ENCODE peak calls at places on chromosome 20, in five cellular contexts. One of them, this sample, is unnamed.

GRCh38 chr20:38109025-38109541 is 56.0 kb downstream of the TGM2 start:
- DNase-seq in K562: no peak
- DNase-seq in GM12878: no peak
- DNase-seq in SK-N-SH: peak; percentile 58
- DNase-seq in HepG2: no peak
- DNase-seq in this sample: no peak

GRCh38 chr20:56909918-56910714 is 281.0 kb downstream of the TFAP2C start:
- DNase-seq in K562: no peak
- DNase-seq in SK-N-SH: no peak
- DNase-seq in HepG2: no peak
- DNase-seq in GM12878: no peak
- DNase-seq in this sample: no peak

GRCh38 chr20:53652090-53652858 is 58.6 kb upstream of the ZNF217 start:
- DNase-seq in SK-N-SH: no peak
- DNase-seq in K562: no peak
- DNase-seq in HepG2: peak; percentile 97
- DNase-seq in GM12878: peak; percentile 93
- DNase-seq in this sample: peak; percentile 65

GRCh38 chr20:38338849-38339520 is 7.3 kb upstream of the LBP start:
- DNase-seq in K562: no peak
- DNase-seq in HepG2: no peak
- DNase-seq in SK-N-SH: no peak
- DNase-seq in GM12878: no peak
- DNase-seq in this sample: no peak

GRCh38 chr20:3133156-3133555 is 26.5 kb downstream of the FASTKD5 start:
- DNase-seq in HepG2: no peak
- DNase-seq in SK-N-SH: no peak
- DNase-seq in K562: no peak
- DNase-seq in GM12878: no peak
- DNase-seq in this sample: no peak

GRCh38 chr20:38167851-38168760 is 3.0 kb upstream of the TGM2 start:
- DNase-seq in HepG2: peak; percentile 92
- DNase-seq in SK-N-SH: no peak
- DNase-seq in GM12878: no peak
- DNase-seq in K562: no peak
- DNase-seq in this sample: peak; percentile 67

GRCh38 chr20:59403261-59403961 is 103.0 kb downstream of the EDN3 start:
- DNase-seq in HepG2: no peak
- DNase-seq in GM12878: no peak
- DNase-seq in K562: peak; percentile 96
- DNase-seq in SK-N-SH: peak; percentile 95
- DNase-seq in this sample: peak; percentile 42

GRCh38 chr20:45993197-45993951 is 15.3 kb upstream of the MMP9 start:
- DNase-seq in HepG2: peak; percentile 56
- DNase-seq in K562: no peak
- DNase-seq in SK-N-SH: peak; percentile 40
- DNase-seq in GM12878: no peak
- DNase-seq in this sample: peak; percentile 74

GRCh38 chr20:15938847-15939246 is 634.4 kb downstream of the KIF16B start:
- DNase-seq in HepG2: no peak
- DNase-seq in SK-N-SH: no peak
- DNase-seq in GM12878: no peak
- DNase-seq in K562: no peak
- DNase-seq in this sample: no peak

GRCh38 chr20:8130840-8131526 is 1.1 kb upstream of the PLCB1 start:
- DNase-seq in HepG2: no peak
- DNase-seq in K562: no peak
- DNase-seq in SK-N-SH: no peak
- DNase-seq in GM12878: no peak
- DNase-seq in this sample: no peak

GRCh38 chr20:44966030-44966961 is at the start of gene STK4:
- DNase-seq in SK-N-SH: peak; percentile 97
- DNase-seq in K562: peak; percentile 90
- DNase-seq in HepG2: peak; percentile 96
- DNase-seq in GM12878: peak; percentile 90
- DNase-seq in this sample: peak; percentile 94

GRCh38 chr20:33664762-33665144 is 2.0 kb upstream of the ACTL10 start:
- DNase-seq in HepG2: no peak
- DNase-seq in GM12878: no peak
- DNase-seq in K562: no peak
- DNase-seq in SK-N-SH: peak; percentile 39
- DNase-seq in this sample: no peak

GRCh38 chr20:45253260-45253659 is 1.1 kb downstream of the SLPI start:
- DNase-seq in GM12878: no peak
- DNase-seq in SK-N-SH: no peak
- DNase-seq in HepG2: no peak
- DNase-seq in K562: no peak
- DNase-seq in this sample: no peak

GRCh38 chr20:51914758-51915157 is 112.4 kb upstream of the SALL4 start:
- DNase-seq in GM12878: no peak
- DNase-seq in HepG2: no peak
- DNase-seq in SK-N-SH: peak; percentile 78
- DNase-seq in K562: no peak
- DNase-seq in this sample: no peak

GRCh38 chr20:21156266-21156665 is 30.4 kb downstream of the KIZ start:
- DNase-seq in SK-N-SH: no peak
- DNase-seq in GM12878: no peak
- DNase-seq in HepG2: no peak
- DNase-seq in K562: no peak
- DNase-seq in this sample: no peak

GRCh38 chr20:51387125-51387865 is 155.2 kb downstream of the NFATC2 start:
- DNase-seq in K562: no peak
- DNase-seq in HepG2: no peak
- DNase-seq in GM12878: no peak
- DNase-seq in SK-N-SH: no peak
- DNase-seq in this sample: no peak

GRCh38 chr20:878511-879307 is 37.4 kb downstream of the ANGPT4 start:
- DNase-seq in GM12878: no peak
- DNase-seq in K562: peak; percentile 52
- DNase-seq in SK-N-SH: no peak
- DNase-seq in HepG2: no peak
- DNase-seq in this sample: no peak

GRCh38 chr20:13059398-13060136 is 50.8 kb downstream of the SPTLC3 start:
- DNase-seq in SK-N-SH: no peak
- DNase-seq in GM12878: no peak
- DNase-seq in K562: no peak
- DNase-seq in HepG2: no peak
- DNase-seq in this sample: no peak

GRCh38 chr20:20037960-20038359 is 14.3 kb downstream of the CRNKL1 start:
- DNase-seq in SK-N-SH: no peak
- DNase-seq in GM12878: no peak
- DNase-seq in K562: no peak
- DNase-seq in HepG2: no peak
- DNase-seq in this sample: no peak

GRCh38 chr20:53937330-53937729 is 133.1 kb downstream of the BCAS1 start:
- DNase-seq in K562: no peak
- DNase-seq in HepG2: no peak
- DNase-seq in SK-N-SH: no peak
- DNase-seq in GM12878: no peak
- DNase-seq in this sample: no peak

GRCh38 chr20:24102749-24103148 is 114.2 kb upstream of the GGTLC1 start:
- DNase-seq in HepG2: no peak
- DNase-seq in K562: no peak
- DNase-seq in GM12878: no peak
- DNase-seq in SK-N-SH: no peak
- DNase-seq in this sample: no peak

GRCh38 chr20:58246346-58246745 is 17.9 kb upstream of the ANKRD60 start:
- DNase-seq in GM12878: no peak
- DNase-seq in HepG2: peak; percentile 61
- DNase-seq in K562: no peak
- DNase-seq in SK-N-SH: no peak
- DNase-seq in this sample: peak; percentile 21

GRCh38 chr20:6057139-6057538 is 3.3 kb upstream of the LRRN4 start:
- DNase-seq in K562: no peak
- DNase-seq in SK-N-SH: no peak
- DNase-seq in GM12878: no peak
- DNase-seq in HepG2: no peak
- DNase-seq in this sample: no peak

GRCh38 chr20:46130534-46130933 is 12.4 kb downstream of the CD40 start:
- DNase-seq in GM12878: peak; percentile 43
- DNase-seq in K562: no peak
- DNase-seq in HepG2: no peak
- DNase-seq in SK-N-SH: no peak
- DNase-seq in this sample: no peak

GRCh38 chr20:57653546-57653900 is 33.3 kb upstream of the ZBP1 start:
- DNase-seq in SK-N-SH: peak; percentile 14
- DNase-seq in HepG2: no peak
- DNase-seq in GM12878: no peak
- DNase-seq in K562: no peak
- DNase-seq in this sample: no peak

GRCh38 chr20:1912056-1912455 is 16.8 kb downstream of the SIRPA start:
- DNase-seq in HepG2: no peak
- DNase-seq in SK-N-SH: no peak
- DNase-seq in K562: peak; percentile 35
- DNase-seq in GM12878: no peak
- DNase-seq in this sample: no peak

GRCh38 chr20:61810066-61810708 is 255.5 kb downstream of the TAF4 start:
- DNase-seq in HepG2: no peak
- DNase-seq in SK-N-SH: no peak
- DNase-seq in K562: no peak
- DNase-seq in GM12878: no peak
- DNase-seq in this sample: no peak

GRCh38 chr20:44651507-44652373 is at the start of gene ADA:
- DNase-seq in HepG2: peak; percentile 47
- DNase-seq in GM12878: no peak
- DNase-seq in SK-N-SH: peak; percentile 94
- DNase-seq in K562: peak; percentile 86
- DNase-seq in this sample: no peak

GRCh38 chr20:16846011-16846410 is 97.9 kb downstream of the OTOR start:
- DNase-seq in K562: no peak
- DNase-seq in HepG2: no peak
- DNase-seq in GM12878: no peak
- DNase-seq in SK-N-SH: no peak
- DNase-seq in this sample: no peak

GRCh38 chr20:51797357-51798025 is 4.8 kb downstream of the SALL4 start:
- DNase-seq in K562: no peak
- DNase-seq in HepG2: no peak
- DNase-seq in SK-N-SH: no peak
- DNase-seq in GM12878: no peak
- DNase-seq in this sample: no peak

GRCh38 chr20:21100590-21101452 is 5.3 kb downstream of the LINC00237 start:
- DNase-seq in HepG2: no peak
- DNase-seq in K562: no peak
- DNase-seq in GM12878: no peak
- DNase-seq in SK-N-SH: peak; percentile 52
- DNase-seq in this sample: no peak

GRCh38 chr20:9408422-9409300 is 105.7 kb upstream of the LAMP5 start:
- DNase-seq in GM12878: no peak
- DNase-seq in K562: no peak
- DNase-seq in SK-N-SH: no peak
- DNase-seq in HepG2: no peak
- DNase-seq in this sample: no peak
- TF ChIP-seq REST in GM12878: no peak
- TF ChIP-seq REST in K562: no peak
- TF ChIP-seq REST in SK-N-SH: no peak
- TF ChIP-seq REST in HepG2: no peak
- TF ChIP-seq REST in this sample: no peak

GRCh38 chr20:63539092-63539430 is 1.9 kb upstream of the PTK6 start:
- DNase-seq in HepG2: no peak
- DNase-seq in K562: no peak
- DNase-seq in SK-N-SH: no peak
- DNase-seq in GM12878: no peak
- DNase-seq in this sample: no peak

GRCh38 chr20:63536241-63536977 is 767 bp downstream of the PTK6 start:
- DNase-seq in K562: no peak
- DNase-seq in SK-N-SH: peak; percentile 92
- DNase-seq in HepG2: no peak
- DNase-seq in GM12878: no peak
- DNase-seq in this sample: no peak

GRCh38 chr20:63537525-63538203 is 488 bp upstream of the PTK6 start:
- DNase-seq in HepG2: peak; percentile 86
- DNase-seq in SK-N-SH: peak; percentile 97
- DNase-seq in K562: peak; percentile 92
- DNase-seq in GM12878: peak; percentile 93
- DNase-seq in this sample: peak; percentile 88

GRCh38 chr20:63538204-63539091 is 1.3 kb upstream of the PTK6 start:
- DNase-seq in GM12878: no peak
- DNase-seq in HepG2: peak; percentile 67
- DNase-seq in K562: no peak
- DNase-seq in SK-N-SH: no peak
- DNase-seq in this sample: no peak

GRCh38 chr20:63536997-63537524 is at the start of gene PTK6:
- DNase-seq in HepG2: no peak
- DNase-seq in K562: peak; percentile 50
- DNase-seq in GM12878: no peak
- DNase-seq in SK-N-SH: no peak
- DNase-seq in this sample: peak; percentile 50
- TF ChIP-seq GABPA in HepG2: no peak
- TF ChIP-seq GABPA in K562: no peak
- TF ChIP-seq GABPA in GM12878: no peak
- TF ChIP-seq GABPA in SK-N-SH: no peak
- TF ChIP-seq GABPA in this sample: no peak

GRCh38 chr20:36434383-36434782 is 106.9 kb upstream of the MYL9 start:
- DNase-seq in GM12878: no peak
- DNase-seq in SK-N-SH: no peak
- DNase-seq in K562: no peak
- DNase-seq in HepG2: no peak
- DNase-seq in this sample: no peak
- TF ChIP-seq REST in GM12878: no peak
- TF ChIP-seq REST in SK-N-SH: no peak
- TF ChIP-seq REST in K562: no peak
- TF ChIP-seq REST in HepG2: no peak
- TF ChIP-seq REST in this sample: no peak

GRCh38 chr20:49245921-49246740 is 26.9 kb downstream of the DDX27 start:
- DNase-seq in K562: peak; percentile 50
- DNase-seq in GM12878: no peak
- DNase-seq in SK-N-SH: peak; percentile 68
- DNase-seq in HepG2: peak; percentile 68
- DNase-seq in this sample: peak; percentile 41
- TF ChIP-seq GABPA in K562: no peak
- TF ChIP-seq GABPA in GM12878: no peak
- TF ChIP-seq GABPA in SK-N-SH: no peak
- TF ChIP-seq GABPA in HepG2: no peak
- TF ChIP-seq GABPA in this sample: no peak